ENCODE peak calls at places on chromosome 16, in ten cellular contexts. One of them, this sample, is unnamed.

GRCh38 chr16:57549730-57550129 is 7.3 kb downstream of the ADGRG5 start:
- DNase-seq in K562: no peak
- DNase-seq in tibial nerve: no peak
- DNase-seq in aorta: no peak
- DNase-seq in uterus: no peak
- DNase-seq in IMR-90: no peak
- DNase-seq in stomach: no peak
- DNase-seq in heart left ventricle: no peak
- DNase-seq in H9: no peak
- DNase-seq in right lobe of liver: no peak
- DNase-seq in this sample: no peak

GRCh38 chr16:56196381-56196780 is 5.1 kb downstream of the GNAO1 start:
- DNase-seq in tibial nerve: no peak
- DNase-seq in right lobe of liver: no peak
- DNase-seq in IMR-90: no peak
- DNase-seq in K562: no peak
- DNase-seq in heart left ventricle: no peak
- DNase-seq in stomach: no peak
- DNase-seq in H9: no peak
- DNase-seq in aorta: no peak
- DNase-seq in uterus: no peak
- DNase-seq in this sample: no peak

GRCh38 chr16:1159973-1160772 is 7.3 kb downstream of the CACNA1H start:
- DNase-seq in IMR-90: no peak
- DNase-seq in H9: no peak
- DNase-seq in heart left ventricle: peak; percentile 81
- DNase-seq in aorta: no peak
- DNase-seq in uterus: peak; percentile 88
- DNase-seq in tibial nerve: no peak
- DNase-seq in K562: no peak
- DNase-seq in right lobe of liver: peak; percentile 93
- DNase-seq in stomach: no peak
- DNase-seq in this sample: no peak

GRCh38 chr16:15770512-15770911 is 86.3 kb downstream of the MYH11 start:
- DNase-seq in H9: no peak
- DNase-seq in right lobe of liver: no peak
- DNase-seq in stomach: no peak
- DNase-seq in aorta: no peak
- DNase-seq in tibial nerve: no peak
- DNase-seq in uterus: no peak
- DNase-seq in K562: no peak
- DNase-seq in heart left ventricle: no peak
- DNase-seq in IMR-90: peak; percentile 77
- DNase-seq in this sample: no peak

GRCh38 chr16:79635488-79635887 is 35.0 kb upstream of the MAF start:
- DNase-seq in uterus: no peak
- DNase-seq in tibial nerve: no peak
- DNase-seq in H9: no peak
- DNase-seq in K562: no peak
- DNase-seq in aorta: no peak
- DNase-seq in IMR-90: no peak
- DNase-seq in heart left ventricle: no peak
- DNase-seq in right lobe of liver: no peak
- DNase-seq in stomach: no peak
- DNase-seq in this sample: no peak

GRCh38 chr16:84279871-84280270 is 14.8 kb upstream of the WFDC1 start:
- DNase-seq in H9: no peak
- DNase-seq in right lobe of liver: no peak
- DNase-seq in heart left ventricle: no peak
- DNase-seq in uterus: no peak
- DNase-seq in IMR-90: no peak
- DNase-seq in aorta: no peak
- DNase-seq in stomach: no peak
- DNase-seq in K562: no peak
- DNase-seq in tibial nerve: no peak
- DNase-seq in this sample: no peak

GRCh38 chr16:29909398-29909797 is 9.1 kb downstream of the ASPHD1 start:
- DNase-seq in aorta: no peak
- DNase-seq in tibial nerve: no peak
- DNase-seq in IMR-90: peak; percentile 65
- DNase-seq in uterus: no peak
- DNase-seq in stomach: no peak
- DNase-seq in heart left ventricle: no peak
- DNase-seq in H9: no peak
- DNase-seq in right lobe of liver: no peak
- DNase-seq in K562: no peak
- DNase-seq in this sample: no peak

GRCh38 chr16:71894229-71894920 is 956 bp upstream of the IST1 start:
- DNase-seq in tibial nerve: peak; percentile 54
- DNase-seq in right lobe of liver: peak; percentile 65
- DNase-seq in IMR-90: peak; percentile 76
- DNase-seq in H9: peak; percentile 86
- DNase-seq in stomach: peak; percentile 56
- DNase-seq in uterus: peak; percentile 52
- DNase-seq in K562: no peak
- DNase-seq in heart left ventricle: peak; percentile 49
- DNase-seq in aorta: peak; percentile 59
- DNase-seq in this sample: peak; percentile 61

GRCh38 chr16:29662729-29663019 is 373 bp upstream of the SPN start:
- DNase-seq in stomach: peak; percentile 27
- DNase-seq in IMR-90: no peak
- DNase-seq in heart left ventricle: no peak
- DNase-seq in aorta: no peak
- DNase-seq in right lobe of liver: no peak
- DNase-seq in H9: no peak
- DNase-seq in tibial nerve: no peak
- DNase-seq in uterus: no peak
- DNase-seq in K562: peak; percentile 50
- DNase-seq in this sample: no peak

GRCh38 chr16:8583199-8583598 is 7.1 kb downstream of the TMEM114 start:
- DNase-seq in IMR-90: peak; percentile 66
- DNase-seq in heart left ventricle: no peak
- DNase-seq in tibial nerve: no peak
- DNase-seq in right lobe of liver: no peak
- DNase-seq in uterus: no peak
- DNase-seq in H9: no peak
- DNase-seq in K562: no peak
- DNase-seq in stomach: no peak
- DNase-seq in aorta: no peak
- DNase-seq in this sample: no peak

GRCh38 chr16:58814348-58814801 is 80.3 kb upstream of the GOT2 start:
- DNase-seq in IMR-90: peak; percentile 30
- DNase-seq in aorta: peak; percentile 46
- DNase-seq in stomach: peak; percentile 53
- DNase-seq in right lobe of liver: peak; percentile 64
- DNase-seq in K562: peak; percentile 72
- DNase-seq in tibial nerve: peak; percentile 17
- DNase-seq in uterus: peak; percentile 28
- DNase-seq in heart left ventricle: peak; percentile 34
- DNase-seq in H9: peak; percentile 52
- DNase-seq in this sample: no peak

GRCh38 chr16:27325736-27326135 is 12.0 kb downstream of the IL4R start:
- DNase-seq in uterus: no peak
- DNase-seq in aorta: peak; percentile 32
- DNase-seq in IMR-90: no peak
- DNase-seq in H9: no peak
- DNase-seq in K562: no peak
- DNase-seq in heart left ventricle: no peak
- DNase-seq in stomach: no peak
- DNase-seq in right lobe of liver: no peak
- DNase-seq in tibial nerve: no peak
- DNase-seq in this sample: no peak

GRCh38 chr16:27324851-27325301 is 11.1 kb downstream of the IL4R start:
- DNase-seq in uterus: no peak
- DNase-seq in heart left ventricle: no peak
- DNase-seq in K562: no peak
- DNase-seq in aorta: no peak
- DNase-seq in tibial nerve: no peak
- DNase-seq in H9: peak; percentile 82
- DNase-seq in stomach: no peak
- DNase-seq in right lobe of liver: no peak
- DNase-seq in IMR-90: no peak
- DNase-seq in this sample: no peak

GRCh38 chr16:27326738-27327585 is 13.2 kb downstream of the IL4R start:
- DNase-seq in tibial nerve: peak; percentile 85
- DNase-seq in IMR-90: peak; percentile 97
- DNase-seq in aorta: peak; percentile 92
- DNase-seq in stomach: peak; percentile 71
- DNase-seq in right lobe of liver: peak; percentile 71
- DNase-seq in heart left ventricle: peak; percentile 89
- DNase-seq in uterus: peak; percentile 94
- DNase-seq in K562: no peak
- DNase-seq in H9: peak; percentile 96
- DNase-seq in this sample: no peak

GRCh38 chr16:27327586-27327915 is 13.8 kb downstream of the IL4R start:
- DNase-seq in tibial nerve: no peak
- DNase-seq in H9: no peak
- DNase-seq in aorta: no peak
- DNase-seq in K562: no peak
- DNase-seq in right lobe of liver: no peak
- DNase-seq in stomach: no peak
- DNase-seq in IMR-90: no peak
- DNase-seq in uterus: no peak
- DNase-seq in heart left ventricle: no peak
- DNase-seq in this sample: no peak

GRCh38 chr16:27326251-27326650 is 12.5 kb downstream of the IL4R start:
- DNase-seq in IMR-90: no peak
- DNase-seq in stomach: no peak
- DNase-seq in heart left ventricle: no peak
- DNase-seq in right lobe of liver: no peak
- DNase-seq in K562: no peak
- DNase-seq in tibial nerve: no peak
- DNase-seq in aorta: peak; percentile 37
- DNase-seq in H9: no peak
- DNase-seq in uterus: no peak
- DNase-seq in this sample: no peak
- H3K27ac ChIP-seq in IMR-90: peak overlapping the region; percentile 91
- H3K27ac ChIP-seq in stomach: peak overlapping the region; percentile 100
- H3K27ac ChIP-seq in heart left ventricle: peak overlapping the region; percentile 66
- H3K27ac ChIP-seq in right lobe of liver: peak overlapping the region; percentile 95
- H3K27ac ChIP-seq in K562: no peak overlapping the region
- H3K27ac ChIP-seq in tibial nerve: peak overlapping the region; percentile 89
- H3K27ac ChIP-seq in aorta: no peak overlapping the region
- H3K27ac ChIP-seq in H9: peak overlapping the region; percentile 65
- H3K27ac ChIP-seq in uterus: peak overlapping the region; percentile 98
- H3K27ac ChIP-seq in this sample: peak overlapping the region; percentile 62

DNA sequence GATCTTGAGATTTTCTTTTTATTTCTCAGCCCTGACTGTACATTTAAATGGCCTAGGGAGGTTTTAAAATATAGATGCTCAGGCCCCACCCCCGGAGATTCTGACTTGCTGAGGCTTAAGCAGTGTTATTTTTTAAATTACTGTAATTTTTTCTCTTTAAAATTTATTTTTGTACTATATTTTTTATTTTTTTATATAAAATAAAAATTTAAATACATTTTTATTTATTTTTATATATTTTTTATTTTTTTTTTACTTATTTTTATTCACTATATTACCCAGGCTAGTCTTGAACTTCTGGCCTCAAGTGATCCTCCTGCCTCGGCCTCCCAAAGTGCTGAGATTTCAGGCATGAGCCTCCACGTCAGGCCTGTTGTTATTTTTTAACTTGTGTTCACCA is 83.3 kb downstream of the KATNIP start:
- DNase-seq in aorta: no peak
- DNase-seq in stomach: no peak
- DNase-seq in tibial nerve: no peak
- DNase-seq in heart left ventricle: no peak
- DNase-seq in right lobe of liver: no peak
- DNase-seq in uterus: no peak
- DNase-seq in K562: no peak
- DNase-seq in IMR-90: no peak
- DNase-seq in H9: no peak
- DNase-seq in this sample: no peak
- H3K27ac ChIP-seq in aorta: no peak overlapping the region
- H3K27ac ChIP-seq in stomach: no peak overlapping the region
- H3K27ac ChIP-seq in tibial nerve: no peak overlapping the region
- H3K27ac ChIP-seq in heart left ventricle: no peak overlapping the region
- H3K27ac ChIP-seq in right lobe of liver: no peak overlapping the region
- H3K27ac ChIP-seq in uterus: no peak overlapping the region
- H3K27ac ChIP-seq in K562: no peak overlapping the region
- H3K27ac ChIP-seq in IMR-90: no peak overlapping the region
- H3K27ac ChIP-seq in H9: no peak overlapping the region
- H3K27ac ChIP-seq in this sample: no peak overlapping the region

GRCh38 chr16:21268236-21268635 is 9.9 kb downstream of the CRYM start:
- DNase-seq in right lobe of liver: no peak
- DNase-seq in uterus: no peak
- DNase-seq in heart left ventricle: no peak
- DNase-seq in K562: no peak
- DNase-seq in aorta: no peak
- DNase-seq in IMR-90: no peak
- DNase-seq in tibial nerve: no peak
- DNase-seq in H9: no peak
- DNase-seq in stomach: no peak
- DNase-seq in this sample: no peak
- H3K27ac ChIP-seq in right lobe of liver: no peak overlapping the region
- H3K27ac ChIP-seq in uterus: no peak overlapping the region
- H3K27ac ChIP-seq in heart left ventricle: peak overlapping the region; percentile 25
- H3K27ac ChIP-seq in K562: no peak overlapping the region
- H3K27ac ChIP-seq in aorta: no peak overlapping the region
- H3K27ac ChIP-seq in IMR-90: no peak overlapping the region
- H3K27ac ChIP-seq in tibial nerve: no peak overlapping the region
- H3K27ac ChIP-seq in H9: no peak overlapping the region
- H3K27ac ChIP-seq in stomach: no peak overlapping the region
- H3K27ac ChIP-seq in this sample: no peak overlapping the region

GRCh38 chr16:3716831-3717234 is 491 bp downstream of the TRAP1 start:
- DNase-seq in IMR-90: no peak
- DNase-seq in K562: peak; percentile 36
- DNase-seq in tibial nerve: no peak
- DNase-seq in right lobe of liver: no peak
- DNase-seq in stomach: no peak
- DNase-seq in aorta: no peak
- DNase-seq in uterus: no peak
- DNase-seq in heart left ventricle: no peak
- DNase-seq in H9: no peak
- DNase-seq in this sample: no peak

GRCh38 chr16:3717235-3718018 is at the start of gene TRAP1:
- DNase-seq in aorta: peak; percentile 92
- DNase-seq in uterus: peak; percentile 85
- DNase-seq in K562: peak; percentile 96
- DNase-seq in stomach: peak; percentile 92
- DNase-seq in IMR-90: peak; percentile 75
- DNase-seq in H9: peak; percentile 71
- DNase-seq in tibial nerve: peak; percentile 83
- DNase-seq in right lobe of liver: peak; percentile 94
- DNase-seq in heart left ventricle: peak; percentile 92
- DNase-seq in this sample: peak; percentile 88

GRCh38 chr16:3712830-3713476 is 4.4 kb downstream of the TRAP1 start:
- DNase-seq in right lobe of liver: peak; percentile 11
- DNase-seq in aorta: no peak
- DNase-seq in stomach: peak; percentile 35
- DNase-seq in K562: no peak
- DNase-seq in tibial nerve: no peak
- DNase-seq in uterus: no peak
- DNase-seq in H9: no peak
- DNase-seq in heart left ventricle: no peak
- DNase-seq in IMR-90: no peak
- DNase-seq in this sample: no peak

GRCh38 chr16:3715430-3715829 is 1.9 kb downstream of the TRAP1 start:
- DNase-seq in tibial nerve: no peak
- DNase-seq in heart left ventricle: no peak
- DNase-seq in aorta: no peak
- DNase-seq in uterus: no peak
- DNase-seq in K562: no peak
- DNase-seq in H9: no peak
- DNase-seq in IMR-90: no peak
- DNase-seq in stomach: no peak
- DNase-seq in right lobe of liver: no peak
- DNase-seq in this sample: no peak

GRCh38 chr16:3713587-3714242 is 3.6 kb downstream of the TRAP1 start:
- DNase-seq in tibial nerve: no peak
- DNase-seq in aorta: no peak
- DNase-seq in H9: no peak
- DNase-seq in stomach: no peak
- DNase-seq in heart left ventricle: no peak
- DNase-seq in right lobe of liver: no peak
- DNase-seq in uterus: no peak
- DNase-seq in K562: no peak
- DNase-seq in IMR-90: no peak
- DNase-seq in this sample: no peak
- H3K27ac ChIP-seq in tibial nerve: no peak overlapping the region
- H3K27ac ChIP-seq in aorta: no peak overlapping the region
- H3K27ac ChIP-seq in H9: no peak overlapping the region
- H3K27ac ChIP-seq in stomach: peak overlapping the region; percentile 85
- H3K27ac ChIP-seq in heart left ventricle: no peak overlapping the region
- H3K27ac ChIP-seq in right lobe of liver: no peak overlapping the region
- H3K27ac ChIP-seq in uterus: no peak overlapping the region
- H3K27ac ChIP-seq in K562: peak overlapping the region; percentile 5
- H3K27ac ChIP-seq in IMR-90: no peak overlapping the region
- H3K27ac ChIP-seq in this sample: no peak overlapping the region

This sample was measured in CD4-positive, CD25-positive, alpha-beta regulatory T cell.